ENCODE peak calls at places on chromosomes 12 and 14, in four cellular contexts. M is activated CD4-positive, alpha-beta T cell treated with anti-CD3 and anti-CD28 coated beads, Interleukin-2, amount 50 U/mL, for 48 hours; X is HCT116; V is GOT3. S is an unnamed sample.
A peak's percentile ranks its signal among the peaks of the same experiment; 100 is the strongest.

GRCh38 chr14:105168496-105168978 is at the start of gene JAG2:
- DNase-seq in V (no peak), M (peak; percentile 58), X (no peak), S (peak; percentile 31)

GRCh38 chr14:69204753-69205152 is 13.5 kb downstream of the EXD2 start:
- DNase-seq in X (no peak), M (no peak), V (no peak), S (no peak)

GRCh38 chr14:102499401-102500189 is 10.0 kb downstream of the ANKRD9 start:
- DNase-seq in M (no peak), V (no peak), X (no peak), S (no peak)

GRCh38 chr14:35423621-35424020 is 19.1 kb upstream of the NFKBIA start:
- DNase-seq in X (no peak), M (no peak), V (no peak), S (no peak)

GRCh38 chr12:19885092-19885813 is 446.0 kb downstream of the AEBP2 start:
- DNase-seq in X (no peak), M (no peak), V (no peak), S (no peak)

GRCh38 chr14:92684801-92685560 is 63.4 kb downstream of the LGMN start:
- DNase-seq in V (no peak), M (no peak), X (no peak), S (no peak)

GRCh38 chr14:100692256-100692655 is 34.4 kb upstream of the DLK1 start:
- DNase-seq in M (no peak), X (no peak), V (no peak), S (no peak)

GRCh38 chr14:75184039-75184438 is 7.6 kb upstream of the TMED10 start:
- DNase-seq in V (no peak), X (no peak), M (no peak), S (no peak)

GRCh38 chr14:50714452-50715073 is 46.5 kb upstream of the SAV1 start:
- DNase-seq in X (peak; percentile 16), V (no peak), M (no peak), S (peak; percentile 35)

GRCh38 chr14:37150414-37150813 is 22.0 kb downstream of the SLC25A21 start:
- DNase-seq in V (no peak), M (no peak), X (no peak), S (peak; percentile 37)

GRCh38 chr14:20998139-20998538 is 954 bp upstream of the SLC39A2 start:
- DNase-seq in V (no peak), X (no peak), M (no peak), S (no peak)

GRCh38 chr12:6318440-6318879 is 8.0 kb downstream of the PLEKHG6 start:
- DNase-seq in M (no peak), V (no peak), X (no peak), S (no peak)

S was measured in small intestine.